ENCODE peak calls at places on chromosomes 5 and 9, in ten cellular contexts. P, W, E, M, F, T, G, Z, X and Y are unnamed samples.
A peak's percentile ranks its signal among the peaks of the same experiment; 100 is the strongest.

GRCh38 chr9:223167-223566 is 8.5 kb downstream of the DOCK8 start:
- DNase-seq in T (no peak), G (no peak), Z (peak; percentile 45), M (no peak), E (no peak), W (no peak), P (no peak), X (no peak), F (no peak), Y (no peak)

GRCh38 chr5:178555771-178556211 is 34.4 kb downstream of the COL23A1 start:
- DNase-seq in T (peak; percentile 67), E (no peak), Z (peak; percentile 65), P (no peak), X (no peak), M (no peak), W (no peak), G (no peak), F (no peak), Y (no peak)

GRCh38 chr9:113580041-113580953 is 116.8 kb downstream of the RGS3 start:
- DNase-seq in T (no peak), G (no peak), P (peak; percentile 77), Z (no peak), F (no peak), W (peak; percentile 86), X (peak; percentile 90), M (peak; percentile 36), E (peak; percentile 53), Y (peak; percentile 59)

GRCh38 chr9:68832853-68833518 is 127.9 kb downstream of the PIP5K1B start:
- DNase-seq in P (no peak), G (no peak), F (no peak), T (no peak), M (no peak), Z (no peak), W (no peak), X (no peak), E (no peak), Y (no peak)

GRCh38 chr5:95818181-95819147 is 4.1 kb downstream of the GLRX start:
- DNase-seq in Z (no peak), G (no peak), F (no peak), P (no peak), E (no peak), W (peak; percentile 55), T (no peak), X (no peak), M (no peak), Y (no peak)

GRCh38 chr5:94254214-94254613 is 364.2 kb downstream of the KIAA0825 start:
- DNase-seq in P (no peak), M (no peak), W (no peak), G (no peak), F (no peak), T (no peak), X (no peak), Z (no peak), E (no peak), Y (no peak)

GRCh38 chr5:166369326-166369725 is 1922.1 kb upstream of the WWC1 start:
- DNase-seq in P (no peak), E (no peak), F (no peak), M (no peak), W (no peak), X (no peak), Z (peak; percentile 67), T (no peak), G (no peak), Y (no peak)

GRCh38 chr9:76352026-76352620 is 42.1 kb downstream of the RFK start:
- DNase-seq in T (no peak), M (no peak), W (no peak), Z (no peak), E (no peak), F (no peak), P (no peak), G (no peak), X (no peak), Y (no peak)

GRCh38 chr5:10973316-10973715 is 212.3 kb upstream of the DAP start:
- DNase-seq in W (no peak), P (no peak), G (no peak), X (no peak), F (no peak), M (no peak), Z (no peak), T (no peak), E (no peak), Y (no peak)

GRCh38 chr9:74120061-74120460 is 377.1 kb upstream of the RORB start:
- DNase-seq in E (no peak), W (no peak), F (no peak), X (no peak), M (no peak), P (no peak), Z (no peak), T (no peak), G (no peak), Y (no peak)

GRCh38 chr9:127846451-127847154 is 7.9 kb downstream of the ENG start:
- DNase-seq in M (no peak), Z (no peak), W (no peak), F (no peak), T (no peak), X (peak; percentile 81), E (no peak), P (peak; percentile 48), G (no peak), Y (no peak)

GRCh38 chr9:127847155-127847463 is 7.3 kb downstream of the ENG start:
- DNase-seq in P (no peak), F (no peak), W (no peak), M (no peak), E (no peak), X (no peak), T (no peak), Z (no peak), G (no peak), Y (no peak)

GRCh38 chr9:127848756-127849504 is 5.5 kb downstream of the ENG start:
- DNase-seq in X (no peak), M (no peak), G (no peak), P (no peak), T (no peak), E (no peak), F (no peak), W (no peak), Z (no peak), Y (no peak)

GRCh38 chr9:127847833-127848755 is 6.4 kb downstream of the ENG start:
- DNase-seq in T (no peak), E (no peak), F (no peak), Z (no peak), M (no peak), W (no peak), X (no peak), G (no peak), P (no peak), Y (no peak)

GRCh38 chr9:127844821-127845359 is 9.6 kb downstream of the ENG start:
- DNase-seq in G (no peak), W (no peak), M (no peak), T (no peak), P (peak; percentile 48), F (no peak), X (peak; percentile 76), Z (no peak), E (no peak), Y (no peak)
- H3K27ac ChIP-seq in G (no peak overlapping the region), W (peak overlapping the region; percentile 57), M (peak overlapping the region; percentile 5), T (no peak overlapping the region), P (peak overlapping the region; percentile 62), F (peak overlapping the region; percentile 52), X (peak overlapping the region; percentile 98), Z (no peak overlapping the region), E (peak overlapping the region; percentile 55), Y (no peak overlapping the region)

GRCh38 chr5:172504736-172505402 is 50.5 kb upstream of the SH3PXD2B start:
- DNase-seq in T (no peak), P (peak; percentile 40), E (peak; percentile 33), M (no peak), X (peak; percentile 69), W (no peak), F (no peak), Z (no peak), G (no peak), Y (no peak)
- H3K27ac ChIP-seq in T (no peak overlapping the region), P (peak overlapping the region; percentile 71), E (peak overlapping the region; percentile 33), M (no peak overlapping the region), X (peak overlapping the region; percentile 86), W (peak overlapping the region; percentile 30), F (no peak overlapping the region), Z (no peak overlapping the region), G (no peak overlapping the region), Y (no peak overlapping the region)

DNA sequence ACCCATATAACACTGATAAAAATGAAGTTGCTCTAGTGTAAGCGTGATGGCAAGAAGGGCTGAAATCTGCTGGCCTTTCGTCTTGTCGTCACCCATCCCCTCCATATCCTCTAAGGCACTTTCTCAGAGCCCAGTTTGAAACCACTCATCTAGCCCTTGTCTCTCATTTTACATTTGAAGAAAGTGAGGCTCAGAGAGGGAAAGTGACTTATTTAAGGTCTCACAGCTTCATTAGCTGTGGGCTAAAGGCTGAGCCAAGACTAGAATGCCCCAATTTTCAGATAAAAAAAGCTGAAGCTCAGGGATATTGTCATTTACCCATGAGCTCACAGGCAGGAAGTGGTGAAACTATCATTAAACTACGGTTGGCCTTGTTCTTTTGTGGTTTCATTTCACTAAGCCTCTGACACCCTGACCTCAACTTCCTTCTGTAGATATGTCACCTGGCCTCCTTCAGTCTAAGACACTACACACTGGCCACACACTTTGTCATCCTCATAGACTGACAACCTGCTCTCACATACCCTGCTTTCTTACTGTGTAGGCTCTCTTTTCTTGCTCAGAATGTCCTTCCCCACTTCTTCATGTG is 176.7 kb upstream of the DMAC1 start:
- DNase-seq in Z (no peak), W (peak; percentile 72), T (no peak), F (no peak), E (no peak), G (no peak), P (no peak), X (no peak), M (no peak), Y (no peak)
- H3K27ac ChIP-seq in Z (no peak overlapping the region), W (peak overlapping the region; percentile 9), T (no peak overlapping the region), F (no peak overlapping the region), E (no peak overlapping the region), G (no peak overlapping the region), P (no peak overlapping the region), X (no peak overlapping the region), M (no peak overlapping the region), Y (no peak overlapping the region)

GRCh38 chr9:127012250-127012649 is 97.7 kb downstream of the RALGPS1 start:
- DNase-seq in T (no peak), G (no peak), P (no peak), E (no peak), W (no peak), M (no peak), Z (no peak), X (no peak), F (no peak), Y (no peak)

GRCh38 chr9:127015926-127016512 is 101.4 kb downstream of the RALGPS1 start:
- DNase-seq in T (no peak), E (no peak), X (no peak), P (no peak), Z (no peak), F (no peak), M (no peak), W (no peak), G (no peak), Y (no peak)

GRCh38 chr9:127011772-127012171 is 97.2 kb downstream of the RALGPS1 start:
- DNase-seq in P (no peak), M (no peak), G (no peak), W (no peak), T (no peak), X (no peak), F (no peak), Z (no peak), E (no peak), Y (no peak)

GRCh38 chr9:127014210-127014609 is 99.6 kb downstream of the RALGPS1 start:
- DNase-seq in M (no peak), E (no peak), G (no peak), X (no peak), P (no peak), Z (no peak), F (no peak), W (no peak), T (no peak), Y (no peak)

GRCh38 chr9:127013597-127013996 is 99.0 kb downstream of the RALGPS1 start:
- DNase-seq in T (no peak), X (no peak), Z (no peak), P (no peak), G (no peak), F (no peak), E (no peak), M (no peak), W (no peak), Y (no peak)
- H3K27ac ChIP-seq in T (no peak overlapping the region), X (no peak overlapping the region), Z (no peak overlapping the region), P (no peak overlapping the region), G (no peak overlapping the region), F (no peak overlapping the region), E (no peak overlapping the region), M (no peak overlapping the region), W (no peak overlapping the region), Y (no peak overlapping the region)